ENCODE peak calls at places on chromosomes 1 and 21, in five cellular contexts. One of them, this sample, is unnamed.

GRCh38 chr1:243525085-243525487 is 269.2 kb downstream of the SDCCAG8 start:
- DNase-seq in cardiac muscle cell: no peak
- DNase-seq in tibial nerve: no peak
- DNase-seq in lower lobe of right lung: no peak
- DNase-seq in CD8-positive, alpha-beta T cell: no peak
- DNase-seq in this sample: no peak

GRCh38 chr1:26949926-26950319 is 10.3 kb downstream of the KDF1 start:
- DNase-seq in cardiac muscle cell: no peak
- DNase-seq in tibial nerve: no peak
- DNase-seq in lower lobe of right lung: no peak
- DNase-seq in CD8-positive, alpha-beta T cell: no peak
- DNase-seq in this sample: no peak

GRCh38 chr1:109864063-109864822 is 46.4 kb upstream of the CSF1 start:
- DNase-seq in cardiac muscle cell: no peak
- DNase-seq in tibial nerve: no peak
- DNase-seq in lower lobe of right lung: no peak
- DNase-seq in CD8-positive, alpha-beta T cell: no peak
- DNase-seq in this sample: no peak

GRCh38 chr1:45117766-45118165 is 88.6 kb downstream of the ZSWIM5 start:
- DNase-seq in cardiac muscle cell: no peak
- DNase-seq in tibial nerve: no peak
- DNase-seq in lower lobe of right lung: no peak
- DNase-seq in CD8-positive, alpha-beta T cell: no peak
- DNase-seq in this sample: no peak

GRCh38 chr1:10629091-10629815 is 154.5 kb downstream of the PEX14 start:
- DNase-seq in cardiac muscle cell: no peak
- DNase-seq in tibial nerve: no peak
- DNase-seq in lower lobe of right lung: peak; percentile 31
- DNase-seq in CD8-positive, alpha-beta T cell: no peak
- DNase-seq in this sample: no peak

GRCh38 chr1:1246601-1247340 is at the start of gene C1QTNF12:
- DNase-seq in cardiac muscle cell: no peak
- DNase-seq in tibial nerve: no peak
- DNase-seq in lower lobe of right lung: no peak
- DNase-seq in CD8-positive, alpha-beta T cell: no peak
- DNase-seq in this sample: no peak

GRCh38 chr1:184506501-184506900 is 119.7 kb downstream of the C1orf21 start:
- DNase-seq in cardiac muscle cell: no peak
- DNase-seq in tibial nerve: no peak
- DNase-seq in lower lobe of right lung: no peak
- DNase-seq in CD8-positive, alpha-beta T cell: no peak
- DNase-seq in this sample: no peak

GRCh38 chr1:99005142-99005491 is 456 bp upstream of the PLPPR5 start:
- DNase-seq in cardiac muscle cell: peak; percentile 41
- DNase-seq in tibial nerve: no peak
- DNase-seq in lower lobe of right lung: no peak
- DNase-seq in CD8-positive, alpha-beta T cell: no peak
- DNase-seq in this sample: no peak

GRCh38 chr1:205594846-205595245 is 37.0 kb downstream of the ELK4 start:
- DNase-seq in cardiac muscle cell: no peak
- DNase-seq in tibial nerve: no peak
- DNase-seq in lower lobe of right lung: no peak
- DNase-seq in CD8-positive, alpha-beta T cell: no peak
- DNase-seq in this sample: no peak

GRCh38 chr1:2241820-2242219 is 13.7 kb downstream of the SKI start:
- DNase-seq in cardiac muscle cell: no peak
- DNase-seq in tibial nerve: no peak
- DNase-seq in lower lobe of right lung: no peak
- DNase-seq in CD8-positive, alpha-beta T cell: no peak
- DNase-seq in this sample: no peak

GRCh38 chr1:215418876-215419442 is 148.1 kb upstream of the KCTD3 start:
- DNase-seq in cardiac muscle cell: no peak
- DNase-seq in tibial nerve: no peak
- DNase-seq in lower lobe of right lung: no peak
- DNase-seq in CD8-positive, alpha-beta T cell: no peak
- DNase-seq in this sample: no peak

GRCh38 chr21:43794857-43795256 is 5.5 kb downstream of the RRP1 start:
- DNase-seq in cardiac muscle cell: no peak
- DNase-seq in tibial nerve: no peak
- DNase-seq in lower lobe of right lung: no peak
- DNase-seq in CD8-positive, alpha-beta T cell: no peak
- DNase-seq in this sample: no peak

GRCh38 chr1:10829965-10830515 is 33.6 kb upstream of the CASZ1 start:
- DNase-seq in cardiac muscle cell: no peak
- DNase-seq in tibial nerve: no peak
- DNase-seq in lower lobe of right lung: no peak
- DNase-seq in CD8-positive, alpha-beta T cell: no peak
- DNase-seq in this sample: no peak

GRCh38 chr1:44677201-44677520 is 2.6 kb downstream of the ARMH1 start:
- DNase-seq in cardiac muscle cell: no peak
- DNase-seq in tibial nerve: no peak
- DNase-seq in lower lobe of right lung: no peak
- DNase-seq in CD8-positive, alpha-beta T cell: no peak
- DNase-seq in this sample: no peak

GRCh38 chr1:84141177-84142003 is 2.7 kb upstream of the PRKACB start:
- DNase-seq in cardiac muscle cell: no peak
- DNase-seq in tibial nerve: no peak
- DNase-seq in lower lobe of right lung: no peak
- DNase-seq in CD8-positive, alpha-beta T cell: no peak
- DNase-seq in this sample: no peak

GRCh38 chr1:48873944-48874343 is 97.3 kb upstream of the BEND5 start:
- DNase-seq in cardiac muscle cell: no peak
- DNase-seq in tibial nerve: no peak
- DNase-seq in lower lobe of right lung: no peak
- DNase-seq in CD8-positive, alpha-beta T cell: no peak
- DNase-seq in this sample: no peak

GRCh38 chr1:44030606-44031050 is 634 bp downstream of the SLC6A9 start:
- DNase-seq in cardiac muscle cell: peak; percentile 85
- DNase-seq in tibial nerve: peak; percentile 22
- DNase-seq in lower lobe of right lung: no peak
- DNase-seq in CD8-positive, alpha-beta T cell: no peak
- DNase-seq in this sample: no peak

GRCh38 chr21:45592208-45592619 is 50.0 kb upstream of the SLC19A1 start:
- DNase-seq in cardiac muscle cell: no peak
- DNase-seq in tibial nerve: no peak
- DNase-seq in lower lobe of right lung: peak; percentile 44
- DNase-seq in CD8-positive, alpha-beta T cell: peak; percentile 37
- DNase-seq in this sample: no peak

GRCh38 chr1:53547321-53547720 is 88.1 kb downstream of the DMRTB1 start:
- DNase-seq in cardiac muscle cell: no peak
- DNase-seq in tibial nerve: no peak
- DNase-seq in lower lobe of right lung: peak; percentile 19
- DNase-seq in CD8-positive, alpha-beta T cell: no peak
- DNase-seq in this sample: no peak

GRCh38 chr1:59076612-59077011 is 220.3 kb upstream of the FGGY start:
- DNase-seq in cardiac muscle cell: no peak
- DNase-seq in tibial nerve: no peak
- DNase-seq in lower lobe of right lung: no peak
- DNase-seq in CD8-positive, alpha-beta T cell: no peak
- DNase-seq in this sample: no peak

GRCh38 chr1:65001238-65001792 is 35.0 kb upstream of the JAK1 start:
- DNase-seq in cardiac muscle cell: peak; percentile 20
- DNase-seq in tibial nerve: peak; percentile 50
- DNase-seq in lower lobe of right lung: peak; percentile 82
- DNase-seq in CD8-positive, alpha-beta T cell: peak; percentile 44
- DNase-seq in this sample: no peak

GRCh38 chr1:10341062-10341600 is 57.7 kb upstream of the PGD start:
- DNase-seq in cardiac muscle cell: no peak
- DNase-seq in tibial nerve: no peak
- DNase-seq in lower lobe of right lung: no peak
- DNase-seq in CD8-positive, alpha-beta T cell: no peak
- DNase-seq in this sample: no peak

GRCh38 chr1:25952851-25953401 is 44.9 kb downstream of the PAFAH2 start:
- DNase-seq in cardiac muscle cell: no peak
- DNase-seq in tibial nerve: no peak
- DNase-seq in lower lobe of right lung: no peak
- DNase-seq in CD8-positive, alpha-beta T cell: no peak
- DNase-seq in this sample: no peak

GRCh38 chr1:180363596-180363995 is 133.5 kb downstream of the LHX4 start:
- DNase-seq in cardiac muscle cell: no peak
- DNase-seq in tibial nerve: no peak
- DNase-seq in lower lobe of right lung: no peak
- DNase-seq in CD8-positive, alpha-beta T cell: no peak
- DNase-seq in this sample: no peak

GRCh38 chr1:159121526-159121925 is 45.0 kb upstream of the AIM2 start:
- DNase-seq in cardiac muscle cell: no peak
- DNase-seq in tibial nerve: no peak
- DNase-seq in lower lobe of right lung: no peak
- DNase-seq in CD8-positive, alpha-beta T cell: no peak
- DNase-seq in this sample: no peak

GRCh38 chr1:18652791-18653190 is 22.1 kb downstream of the PAX7 start:
- DNase-seq in cardiac muscle cell: no peak
- DNase-seq in tibial nerve: no peak
- DNase-seq in lower lobe of right lung: no peak
- DNase-seq in CD8-positive, alpha-beta T cell: no peak
- DNase-seq in this sample: no peak

GRCh38 chr1:58971629-58972140 is 187.8 kb upstream of the JUN start:
- DNase-seq in cardiac muscle cell: no peak
- DNase-seq in tibial nerve: no peak
- DNase-seq in lower lobe of right lung: peak; percentile 48
- DNase-seq in CD8-positive, alpha-beta T cell: no peak
- DNase-seq in this sample: peak; percentile 21

GRCh38 chr1:41072051-41072450 is 50.5 kb upstream of the SLFNL1 start:
- DNase-seq in cardiac muscle cell: no peak
- DNase-seq in tibial nerve: no peak
- DNase-seq in lower lobe of right lung: no peak
- DNase-seq in CD8-positive, alpha-beta T cell: no peak
- DNase-seq in this sample: no peak

GRCh38 chr1:212628813-212629415 is 20.4 kb downstream of the ATF3 start:
- DNase-seq in cardiac muscle cell: no peak
- DNase-seq in tibial nerve: no peak
- DNase-seq in lower lobe of right lung: no peak
- DNase-seq in CD8-positive, alpha-beta T cell: no peak
- DNase-seq in this sample: no peak

GRCh38 chr1:36397083-36397377 is 678 bp downstream of the LSM10 start:
- DNase-seq in cardiac muscle cell: no peak
- DNase-seq in tibial nerve: no peak
- DNase-seq in lower lobe of right lung: no peak
- DNase-seq in CD8-positive, alpha-beta T cell: no peak
- DNase-seq in this sample: no peak
- H3K27ac ChIP-seq in cardiac muscle cell: peak overlapping the region; percentile 83
- H3K27ac ChIP-seq in tibial nerve: peak overlapping the region; percentile 95
- H3K27ac ChIP-seq in lower lobe of right lung: peak overlapping the region; percentile 96
- H3K27ac ChIP-seq in CD8-positive, alpha-beta T cell: peak overlapping the region; percentile 85
- H3K27ac ChIP-seq in this sample: peak overlapping the region; percentile 83

GRCh38 chr1:46581685-46582455 is 22.2 kb downstream of the MKNK1 start:
- DNase-seq in cardiac muscle cell: no peak
- DNase-seq in tibial nerve: no peak
- DNase-seq in lower lobe of right lung: no peak
- DNase-seq in CD8-positive, alpha-beta T cell: no peak
- DNase-seq in this sample: no peak
- H3K27ac ChIP-seq in cardiac muscle cell: no peak overlapping the region
- H3K27ac ChIP-seq in tibial nerve: no peak overlapping the region
- H3K27ac ChIP-seq in lower lobe of right lung: peak overlapping the region; percentile 65
- H3K27ac ChIP-seq in CD8-positive, alpha-beta T cell: no peak overlapping the region
- H3K27ac ChIP-seq in this sample: peak overlapping the region; percentile 40

GRCh38 chr1:36136535-36136934 is 11.5 kb upstream of the COL8A2 start:
- DNase-seq in cardiac muscle cell: no peak
- DNase-seq in tibial nerve: no peak
- DNase-seq in lower lobe of right lung: no peak
- DNase-seq in CD8-positive, alpha-beta T cell: no peak
- DNase-seq in this sample: no peak
- H3K27ac ChIP-seq in cardiac muscle cell: no peak overlapping the region
- H3K27ac ChIP-seq in tibial nerve: peak overlapping the region; percentile 81
- H3K27ac ChIP-seq in lower lobe of right lung: peak overlapping the region; percentile 31
- H3K27ac ChIP-seq in CD8-positive, alpha-beta T cell: no peak overlapping the region
- H3K27ac ChIP-seq in this sample: no peak overlapping the region

DNA sequence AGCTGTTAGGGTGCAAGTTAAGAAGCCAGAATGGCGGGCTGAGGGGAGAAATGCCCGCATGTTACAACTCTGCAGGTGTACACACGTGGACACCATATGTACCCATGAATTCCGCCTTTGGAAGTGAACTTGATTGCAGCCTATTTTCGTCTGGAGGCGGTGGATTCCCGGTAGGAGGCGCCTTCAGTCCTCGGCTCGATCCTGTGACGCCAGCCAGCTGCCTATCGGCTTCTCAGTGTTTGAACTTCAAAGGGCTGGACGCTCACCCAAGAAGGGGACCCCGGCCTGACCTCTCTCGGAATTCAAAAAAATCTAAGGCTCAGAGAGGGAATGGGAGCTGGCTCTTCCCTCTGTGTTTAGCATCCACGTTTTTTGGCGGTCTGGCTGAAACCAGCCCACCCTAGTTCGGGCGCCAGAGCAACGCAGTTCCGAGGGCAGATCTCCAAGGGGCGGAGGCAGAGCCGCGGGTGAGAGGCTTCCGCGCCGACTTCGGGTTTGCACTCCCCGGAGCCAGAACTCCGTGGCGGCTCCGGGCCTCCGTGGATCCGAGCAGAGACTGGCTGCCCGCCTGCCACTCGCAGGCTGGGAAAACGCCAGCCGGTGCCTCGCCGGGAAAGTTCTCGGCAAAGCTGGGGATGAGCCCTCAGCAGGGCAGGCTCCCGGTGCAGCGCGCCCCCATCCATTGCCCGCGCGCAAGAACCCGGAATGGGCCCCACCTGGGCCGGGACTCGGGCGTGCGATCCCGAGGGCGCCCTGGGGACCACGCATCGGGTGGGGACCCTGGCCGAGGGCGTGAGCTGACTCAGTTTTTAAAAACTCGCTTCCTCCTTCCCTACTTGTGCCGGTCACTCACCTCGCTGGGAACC is 996 bp upstream of the TMEM51 start:
- DNase-seq in cardiac muscle cell: peak; percentile 93
- DNase-seq in tibial nerve: peak; percentile 70
- DNase-seq in lower lobe of right lung: peak; percentile 89
- DNase-seq in CD8-positive, alpha-beta T cell: no peak
- DNase-seq in this sample: peak; percentile 41
- H3K27ac ChIP-seq in cardiac muscle cell: peak overlapping the region; percentile 87
- H3K27ac ChIP-seq in tibial nerve: peak overlapping the region; percentile 82
- H3K27ac ChIP-seq in lower lobe of right lung: peak overlapping the region; percentile 93
- H3K27ac ChIP-seq in CD8-positive, alpha-beta T cell: no peak overlapping the region
- H3K27ac ChIP-seq in this sample: peak overlapping the region; percentile 45

DNA sequence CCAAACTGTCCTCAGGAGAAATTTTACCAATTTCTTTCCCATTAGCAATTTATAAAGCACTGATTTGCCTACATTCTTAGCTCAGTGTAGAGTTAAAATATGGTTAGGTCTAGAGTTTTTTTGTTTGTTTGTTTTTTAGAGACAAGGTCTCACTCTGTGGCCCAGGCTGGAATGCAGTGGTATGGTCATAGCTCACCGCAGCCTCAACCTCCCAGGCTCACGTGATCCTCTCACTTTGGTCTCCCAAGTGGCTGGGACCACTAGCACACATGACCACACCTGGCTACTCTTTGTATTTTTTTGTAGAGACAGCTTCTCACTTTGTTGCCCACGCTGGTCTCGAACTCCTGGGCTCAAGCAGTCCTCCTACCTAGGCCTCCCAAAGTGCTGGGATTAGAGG is 10.6 kb upstream of the RALGPS2 start:
- DNase-seq in cardiac muscle cell: no peak
- DNase-seq in tibial nerve: no peak
- DNase-seq in lower lobe of right lung: no peak
- DNase-seq in CD8-positive, alpha-beta T cell: no peak
- DNase-seq in this sample: no peak
- H3K27ac ChIP-seq in cardiac muscle cell: no peak overlapping the region
- H3K27ac ChIP-seq in tibial nerve: no peak overlapping the region
- H3K27ac ChIP-seq in lower lobe of right lung: no peak overlapping the region
- H3K27ac ChIP-seq in CD8-positive, alpha-beta T cell: no peak overlapping the region
- H3K27ac ChIP-seq in this sample: no peak overlapping the region

GRCh38 chr21:34570315-34570714 is 44.6 kb downstream of the RCAN1 start:
- DNase-seq in cardiac muscle cell: no peak
- DNase-seq in tibial nerve: no peak
- DNase-seq in lower lobe of right lung: no peak
- DNase-seq in CD8-positive, alpha-beta T cell: no peak
- DNase-seq in this sample: no peak
- H3K27ac ChIP-seq in cardiac muscle cell: no peak overlapping the region
- H3K27ac ChIP-seq in tibial nerve: no peak overlapping the region
- H3K27ac ChIP-seq in lower lobe of right lung: no peak overlapping the region
- H3K27ac ChIP-seq in CD8-positive, alpha-beta T cell: no peak overlapping the region
- H3K27ac ChIP-seq in this sample: no peak overlapping the region

GRCh38 chr1:12448746-12449177 is 169.2 kb downstream of the DHRS3 start:
- DNase-seq in cardiac muscle cell: no peak
- DNase-seq in tibial nerve: peak; percentile 56
- DNase-seq in lower lobe of right lung: no peak
- DNase-seq in CD8-positive, alpha-beta T cell: no peak
- DNase-seq in this sample: no peak
- H3K27ac ChIP-seq in cardiac muscle cell: no peak overlapping the region
- H3K27ac ChIP-seq in tibial nerve: peak overlapping the region; percentile 89
- H3K27ac ChIP-seq in lower lobe of right lung: peak overlapping the region; percentile 77
- H3K27ac ChIP-seq in CD8-positive, alpha-beta T cell: peak overlapping the region; percentile 26
- H3K27ac ChIP-seq in this sample: peak overlapping the region; percentile 39